ENCODE peak calls at places on chromosomes 1 and 21, in eight cellular contexts. One of them, this sample, is unnamed.

GRCh38 chr1:177432897-177433296 is 262.1 kb downstream of the BRINP2 start:
- DNase-seq in lung: no peak
- DNase-seq in psoas muscle: no peak
- DNase-seq in stomach: no peak
- DNase-seq in mesenchymal stem cell: no peak
- DNase-seq in right atrium auricular region: no peak
- DNase-seq in PC-9: no peak
- DNase-seq in heart left ventricle: no peak
- DNase-seq in this sample: peak; percentile 3

GRCh38 chr1:202037706-202038296 is 27.4 kb downstream of the ELF3 start:
- DNase-seq in lung: no peak
- DNase-seq in psoas muscle: no peak
- DNase-seq in stomach: no peak
- DNase-seq in mesenchymal stem cell: peak; percentile 53
- DNase-seq in right atrium auricular region: no peak
- DNase-seq in PC-9: no peak
- DNase-seq in heart left ventricle: no peak
- DNase-seq in this sample: peak; percentile 19

GRCh38 chr1:25675729-25676476 is 59.3 kb downstream of the MAN1C1 start:
- DNase-seq in lung: no peak
- DNase-seq in psoas muscle: no peak
- DNase-seq in stomach: peak; percentile 40
- DNase-seq in mesenchymal stem cell: no peak
- DNase-seq in right atrium auricular region: no peak
- DNase-seq in PC-9: no peak
- DNase-seq in heart left ventricle: no peak
- DNase-seq in this sample: no peak

GRCh38 chr1:202952818-202953217 is 5.3 kb downstream of the ADIPOR1 start:
- DNase-seq in lung: peak; percentile 59
- DNase-seq in psoas muscle: no peak
- DNase-seq in stomach: no peak
- DNase-seq in mesenchymal stem cell: peak; percentile 36
- DNase-seq in right atrium auricular region: peak; percentile 68
- DNase-seq in PC-9: no peak
- DNase-seq in heart left ventricle: no peak
- DNase-seq in this sample: peak; percentile 12

GRCh38 chr1:41371630-41372599 is 10.7 kb downstream of the FOXO6 start:
- DNase-seq in lung: no peak
- DNase-seq in psoas muscle: peak; percentile 37
- DNase-seq in stomach: no peak
- DNase-seq in mesenchymal stem cell: no peak
- DNase-seq in right atrium auricular region: no peak
- DNase-seq in PC-9: no peak
- DNase-seq in heart left ventricle: peak; percentile 79
- DNase-seq in this sample: peak; percentile 39

GRCh38 chr21:44294391-44295162 is 5.3 kb upstream of the PFKL start:
- DNase-seq in lung: no peak
- DNase-seq in psoas muscle: peak; percentile 79
- DNase-seq in stomach: peak; percentile 34
- DNase-seq in mesenchymal stem cell: no peak
- DNase-seq in right atrium auricular region: peak; percentile 86
- DNase-seq in PC-9: no peak
- DNase-seq in heart left ventricle: peak; percentile 87
- DNase-seq in this sample: no peak

GRCh38 chr1:156525856-156526479 is 25.4 kb upstream of the MEF2D start:
- DNase-seq in lung: no peak
- DNase-seq in psoas muscle: no peak
- DNase-seq in stomach: no peak
- DNase-seq in mesenchymal stem cell: no peak
- DNase-seq in right atrium auricular region: no peak
- DNase-seq in PC-9: no peak
- DNase-seq in heart left ventricle: no peak
- DNase-seq in this sample: no peak

GRCh38 chr1:235553063-235553675 is 48.9 kb upstream of the B3GALNT2 start:
- DNase-seq in lung: no peak
- DNase-seq in psoas muscle: no peak
- DNase-seq in stomach: no peak
- DNase-seq in mesenchymal stem cell: no peak
- DNase-seq in right atrium auricular region: no peak
- DNase-seq in PC-9: no peak
- DNase-seq in heart left ventricle: no peak
- DNase-seq in this sample: no peak

GRCh38 chr1:226054519-226055327 is 7.8 kb upstream of the H3-3A start:
- DNase-seq in lung: no peak
- DNase-seq in psoas muscle: no peak
- DNase-seq in stomach: no peak
- DNase-seq in mesenchymal stem cell: no peak
- DNase-seq in right atrium auricular region: no peak
- DNase-seq in PC-9: no peak
- DNase-seq in heart left ventricle: no peak
- DNase-seq in this sample: no peak

GRCh38 chr1:94092210-94092613 is 28.7 kb downstream of the ABCA4 start:
- DNase-seq in lung: no peak
- DNase-seq in psoas muscle: no peak
- DNase-seq in stomach: no peak
- DNase-seq in mesenchymal stem cell: peak; percentile 74
- DNase-seq in right atrium auricular region: peak; percentile 73
- DNase-seq in PC-9: no peak
- DNase-seq in heart left ventricle: no peak
- DNase-seq in this sample: no peak

GRCh38 chr1:223331929-223332328 is 32.0 kb downstream of the SUSD4 start:
- DNase-seq in lung: no peak
- DNase-seq in psoas muscle: no peak
- DNase-seq in stomach: no peak
- DNase-seq in mesenchymal stem cell: no peak
- DNase-seq in right atrium auricular region: no peak
- DNase-seq in PC-9: peak; percentile 71
- DNase-seq in heart left ventricle: no peak
- DNase-seq in this sample: peak; percentile 20

GRCh38 chr1:42998381-42998780 is 39.7 kb upstream of the SLC2A1 start:
- DNase-seq in lung: no peak
- DNase-seq in psoas muscle: no peak
- DNase-seq in stomach: no peak
- DNase-seq in mesenchymal stem cell: no peak
- DNase-seq in right atrium auricular region: no peak
- DNase-seq in PC-9: no peak
- DNase-seq in heart left ventricle: no peak
- DNase-seq in this sample: peak; percentile 25

GRCh38 chr21:24223625-24224024 is 1383.7 kb downstream of the MRPL39 start:
- DNase-seq in lung: no peak
- DNase-seq in psoas muscle: no peak
- DNase-seq in stomach: no peak
- DNase-seq in mesenchymal stem cell: no peak
- DNase-seq in right atrium auricular region: no peak
- DNase-seq in PC-9: no peak
- DNase-seq in heart left ventricle: no peak
- DNase-seq in this sample: peak; percentile 70

GRCh38 chr21:15706686-15707085 is 23.1 kb upstream of the USP25 start:
- DNase-seq in lung: peak; percentile 31
- DNase-seq in psoas muscle: no peak
- DNase-seq in stomach: peak; percentile 32
- DNase-seq in mesenchymal stem cell: peak; percentile 79
- DNase-seq in right atrium auricular region: no peak
- DNase-seq in PC-9: peak; percentile 92
- DNase-seq in heart left ventricle: no peak
- DNase-seq in this sample: peak; percentile 74

GRCh38 chr1:223087231-223087990 is 55.6 kb downstream of the TLR5 start:
- DNase-seq in lung: no peak
- DNase-seq in psoas muscle: no peak
- DNase-seq in stomach: no peak
- DNase-seq in mesenchymal stem cell: no peak
- DNase-seq in right atrium auricular region: no peak
- DNase-seq in PC-9: no peak
- DNase-seq in heart left ventricle: no peak
- DNase-seq in this sample: peak; percentile 39

GRCh38 chr1:184390889-184391288 is 4.1 kb downstream of the C1orf21 start:
- DNase-seq in lung: no peak
- DNase-seq in psoas muscle: no peak
- DNase-seq in stomach: no peak
- DNase-seq in mesenchymal stem cell: peak; percentile 45
- DNase-seq in right atrium auricular region: no peak
- DNase-seq in PC-9: no peak
- DNase-seq in heart left ventricle: no peak
- DNase-seq in this sample: peak; percentile 20
- H3K4me3 ChIP-seq in lung: no peak overlapping the region
- H3K4me3 ChIP-seq in psoas muscle: peak overlapping the region; percentile 91
- H3K4me3 ChIP-seq in stomach: no peak overlapping the region
- H3K4me3 ChIP-seq in mesenchymal stem cell: no peak overlapping the region
- H3K4me3 ChIP-seq in right atrium auricular region: no peak overlapping the region
- H3K4me3 ChIP-seq in PC-9: no peak overlapping the region
- H3K4me3 ChIP-seq in heart left ventricle: no peak overlapping the region
- H3K4me3 ChIP-seq in this sample: no peak overlapping the region

GRCh38 chr1:28745653-28746173 is 9.0 kb downstream of the YTHDF2 start:
- DNase-seq in lung: no peak
- DNase-seq in psoas muscle: no peak
- DNase-seq in stomach: no peak
- DNase-seq in mesenchymal stem cell: no peak
- DNase-seq in right atrium auricular region: no peak
- DNase-seq in PC-9: no peak
- DNase-seq in heart left ventricle: no peak
- DNase-seq in this sample: no peak

GRCh38 chr1:28756846-28757245 is 20.1 kb downstream of the YTHDF2 start:
- DNase-seq in lung: no peak
- DNase-seq in psoas muscle: no peak
- DNase-seq in stomach: no peak
- DNase-seq in mesenchymal stem cell: no peak
- DNase-seq in right atrium auricular region: no peak
- DNase-seq in PC-9: no peak
- DNase-seq in heart left ventricle: no peak
- DNase-seq in this sample: no peak

GRCh38 chr1:28755701-28756100 is 19.0 kb downstream of the YTHDF2 start:
- DNase-seq in lung: no peak
- DNase-seq in psoas muscle: no peak
- DNase-seq in stomach: no peak
- DNase-seq in mesenchymal stem cell: no peak
- DNase-seq in right atrium auricular region: no peak
- DNase-seq in PC-9: no peak
- DNase-seq in heart left ventricle: no peak
- DNase-seq in this sample: peak; percentile 66

GRCh38 chr1:28750330-28750729 is 13.6 kb downstream of the YTHDF2 start:
- DNase-seq in lung: no peak
- DNase-seq in psoas muscle: no peak
- DNase-seq in stomach: no peak
- DNase-seq in mesenchymal stem cell: no peak
- DNase-seq in right atrium auricular region: no peak
- DNase-seq in PC-9: no peak
- DNase-seq in heart left ventricle: no peak
- DNase-seq in this sample: no peak

GRCh38 chr1:28751315-28752056 is 14.7 kb downstream of the YTHDF2 start:
- DNase-seq in lung: no peak
- DNase-seq in psoas muscle: no peak
- DNase-seq in stomach: no peak
- DNase-seq in mesenchymal stem cell: peak; percentile 80
- DNase-seq in right atrium auricular region: no peak
- DNase-seq in PC-9: no peak
- DNase-seq in heart left ventricle: no peak
- DNase-seq in this sample: peak; percentile 30
- H3K4me1 ChIP-seq in lung: peaks cover 13% of the 10 kb centered on the region
- H3K4me1 ChIP-seq in psoas muscle: peaks cover 84% of the 10 kb centered on the region
- H3K4me1 ChIP-seq in stomach: peaks cover 82% of the 10 kb centered on the region
- H3K4me1 ChIP-seq in mesenchymal stem cell: peaks cover 7% of the 10 kb centered on the region
- H3K4me1 ChIP-seq in right atrium auricular region: peaks cover 78% of the 10 kb centered on the region
- H3K4me1 ChIP-seq in PC-9: peaks cover 15% of the 10 kb centered on the region
- H3K4me1 ChIP-seq in heart left ventricle: peaks cover 89% of the 10 kb centered on the region
- H3K4me1 ChIP-seq in this sample: peaks cover 67% of the 10 kb centered on the region

GRCh38 chr1:31834501-31834900 is 18.7 kb upstream of the SPOCD1 start:
- DNase-seq in lung: no peak
- DNase-seq in psoas muscle: no peak
- DNase-seq in stomach: no peak
- DNase-seq in mesenchymal stem cell: no peak
- DNase-seq in right atrium auricular region: no peak
- DNase-seq in PC-9: no peak
- DNase-seq in heart left ventricle: no peak
- DNase-seq in this sample: no peak

GRCh38 chr1:31839662-31840343 is 24.0 kb upstream of the SPOCD1 start:
- DNase-seq in lung: no peak
- DNase-seq in psoas muscle: no peak
- DNase-seq in stomach: no peak
- DNase-seq in mesenchymal stem cell: no peak
- DNase-seq in right atrium auricular region: no peak
- DNase-seq in PC-9: no peak
- DNase-seq in heart left ventricle: no peak
- DNase-seq in this sample: no peak

GRCh38 chr1:31836638-31837037 is 20.8 kb upstream of the SPOCD1 start:
- DNase-seq in lung: no peak
- DNase-seq in psoas muscle: no peak
- DNase-seq in stomach: no peak
- DNase-seq in mesenchymal stem cell: no peak
- DNase-seq in right atrium auricular region: no peak
- DNase-seq in PC-9: no peak
- DNase-seq in heart left ventricle: no peak
- DNase-seq in this sample: no peak

GRCh38 chr1:31835415-31835814 is 19.6 kb upstream of the SPOCD1 start:
- DNase-seq in lung: no peak
- DNase-seq in psoas muscle: no peak
- DNase-seq in stomach: no peak
- DNase-seq in mesenchymal stem cell: no peak
- DNase-seq in right atrium auricular region: no peak
- DNase-seq in PC-9: no peak
- DNase-seq in heart left ventricle: no peak
- DNase-seq in this sample: no peak

GRCh38 chr1:31837441-31838158 is 21.8 kb upstream of the SPOCD1 start:
- DNase-seq in lung: no peak
- DNase-seq in psoas muscle: no peak
- DNase-seq in stomach: no peak
- DNase-seq in mesenchymal stem cell: no peak
- DNase-seq in right atrium auricular region: no peak
- DNase-seq in PC-9: no peak
- DNase-seq in heart left ventricle: no peak
- DNase-seq in this sample: no peak
- H3K4me3 ChIP-seq in lung: no peak overlapping the region
- H3K4me3 ChIP-seq in psoas muscle: no peak overlapping the region
- H3K4me3 ChIP-seq in stomach: no peak overlapping the region
- H3K4me3 ChIP-seq in mesenchymal stem cell: no peak overlapping the region
- H3K4me3 ChIP-seq in right atrium auricular region: no peak overlapping the region
- H3K4me3 ChIP-seq in PC-9: no peak overlapping the region
- H3K4me3 ChIP-seq in heart left ventricle: no peak overlapping the region
- H3K4me3 ChIP-seq in this sample: no peak overlapping the region

GRCh38 chr1:54336121-54336520 is 70.1 kb downstream of the SSBP3 start:
- DNase-seq in lung: no peak
- DNase-seq in psoas muscle: no peak
- DNase-seq in stomach: no peak
- DNase-seq in mesenchymal stem cell: no peak
- DNase-seq in right atrium auricular region: no peak
- DNase-seq in PC-9: no peak
- DNase-seq in heart left ventricle: no peak
- DNase-seq in this sample: no peak

GRCh38 chr1:54337928-54338327 is 68.3 kb downstream of the SSBP3 start:
- DNase-seq in lung: no peak
- DNase-seq in psoas muscle: no peak
- DNase-seq in stomach: no peak
- DNase-seq in mesenchymal stem cell: peak; percentile 52
- DNase-seq in right atrium auricular region: no peak
- DNase-seq in PC-9: no peak
- DNase-seq in heart left ventricle: peak; percentile 40
- DNase-seq in this sample: no peak

GRCh38 chr1:54337034-54337433 is 69.2 kb downstream of the SSBP3 start:
- DNase-seq in lung: no peak
- DNase-seq in psoas muscle: no peak
- DNase-seq in stomach: no peak
- DNase-seq in mesenchymal stem cell: no peak
- DNase-seq in right atrium auricular region: no peak
- DNase-seq in PC-9: no peak
- DNase-seq in heart left ventricle: no peak
- DNase-seq in this sample: no peak

GRCh38 chr1:54334996-54335395 is 71.2 kb downstream of the SSBP3 start:
- DNase-seq in lung: no peak
- DNase-seq in psoas muscle: peak; percentile 52
- DNase-seq in stomach: no peak
- DNase-seq in mesenchymal stem cell: peak; percentile 88
- DNase-seq in right atrium auricular region: no peak
- DNase-seq in PC-9: no peak
- DNase-seq in heart left ventricle: peak; percentile 23
- DNase-seq in this sample: peak; percentile 89

GRCh38 chr1:54335396-54336056 is 70.7 kb downstream of the SSBP3 start:
- DNase-seq in lung: peak; percentile 66
- DNase-seq in psoas muscle: peak; percentile 67
- DNase-seq in stomach: peak; percentile 57
- DNase-seq in mesenchymal stem cell: peak; percentile 99
- DNase-seq in right atrium auricular region: peak; percentile 88
- DNase-seq in PC-9: no peak
- DNase-seq in heart left ventricle: peak; percentile 70
- DNase-seq in this sample: peak; percentile 93
- H3K4me1 ChIP-seq in lung: peaks cover 42% of the 10 kb centered on the region
- H3K4me1 ChIP-seq in psoas muscle: peaks cover 86% of the 10 kb centered on the region
- H3K4me1 ChIP-seq in stomach: peaks cover 89% of the 10 kb centered on the region
- H3K4me1 ChIP-seq in mesenchymal stem cell: peaks cover 18% of the 10 kb centered on the region
- H3K4me1 ChIP-seq in right atrium auricular region: peaks cover 73% of the 10 kb centered on the region
- H3K4me1 ChIP-seq in PC-9: no peaks in the 10 kb centered on the region
- H3K4me1 ChIP-seq in heart left ventricle: peaks cover 97% of the 10 kb centered on the region
- H3K4me1 ChIP-seq in this sample: peaks cover 49% of the 10 kb centered on the region